ENCODE peak calls at places on chromosomes 13 and 19, in six cellular contexts. J is SK-N-SH, V is K562, H is H1, T is HepG2, C is GM12878. D is an unnamed sample.
A peak's percentile ranks its signal among the peaks of the same experiment; 100 is the strongest.

GRCh38 chr13:26785845-26786630 is 25.5 kb upstream of the GPR12 start:
- DNase-seq in H (peak; percentile 73), C (no peak), T (no peak), J (no peak), V (no peak), D (no peak)

GRCh38 chr19:45092747-45093678 is at the start of gene PPP1R37:
- DNase-seq in H (peak; percentile 89), J (peak; percentile 96), C (peak; percentile 77), V (peak; percentile 95), T (peak; percentile 92), D (peak; percentile 96)

GRCh38 chr13:41533676-41534075 is 76.3 kb downstream of the RGCC start:
- DNase-seq in V (no peak), T (no peak), C (no peak), H (no peak), J (no peak), D (no peak)

GRCh38 chr13:26132756-26133155 is 80.9 kb upstream of the SHISA2 start:
- DNase-seq in H (no peak), C (no peak), T (no peak), J (no peak), V (peak; percentile 6), D (no peak)

GRCh38 chr19:16702123-16702522 is 17.5 kb upstream of the NWD1 start:
- DNase-seq in J (peak; percentile 48), T (peak; percentile 10), H (no peak), C (no peak), V (no peak), D (no peak)

GRCh38 chr13:109883181-109884180 is 97.1 kb upstream of the IRS2 start:
- DNase-seq in V (no peak), H (no peak), C (no peak), J (no peak), T (no peak), D (no peak)

GRCh38 chr13:110369400-110369799 is 62.3 kb downstream of the COL4A2 start:
- DNase-seq in T (no peak), H (no peak), J (no peak), C (no peak), V (no peak), D (no peak)

GRCh38 chr19:6318772-6319171 is 14.6 kb downstream of the ACER1 start:
- DNase-seq in T (no peak), H (no peak), V (no peak), C (no peak), J (no peak), D (no peak)

GRCh38 chr13:24671367-24672117 is 8.7 kb upstream of the ATP12A start:
- DNase-seq in H (no peak), J (peak; percentile 82), V (peak; percentile 22), C (no peak), T (peak; percentile 54), D (peak; percentile 23)

GRCh38 chr13:73261739-73262216 is 203.0 kb downstream of the KLF5 start:
- DNase-seq in J (no peak), H (no peak), V (no peak), T (no peak), C (no peak), D (no peak)

GRCh38 chr13:36088001-36088400 is 43.2 kb downstream of the DCLK1 start:
- DNase-seq in C (no peak), H (no peak), T (no peak), V (no peak), J (no peak), D (no peak)

GRCh38 chr13:26471807-26472206 is 85.7 kb upstream of the WASF3 start:
- DNase-seq in J (no peak), C (no peak), V (no peak), T (no peak), H (peak; percentile 47), D (no peak)

GRCh38 chr13:76992548-76993001 is 694 bp downstream of the CLN5 start:
- DNase-seq in V (peak; percentile 9), C (no peak), J (peak; percentile 29), H (no peak), T (no peak), D (peak; percentile 27)

GRCh38 chr19:48636859-48637448 is at the start of gene DBP:
- DNase-seq in V (no peak), T (no peak), J (peak; percentile 61), H (peak; percentile 74), C (no peak), D (no peak)

GRCh38 chr13:77779461-77780272 is 82.2 kb downstream of the SLAIN1 start:
- DNase-seq in V (peak; percentile 4), J (peak; percentile 36), H (no peak), T (peak; percentile 26), C (peak; percentile 24), D (peak; percentile 93)

GRCh38 chr19:47005164-47005641 is 14.4 kb upstream of the NPAS1 start:
- DNase-seq in C (no peak), H (no peak), J (no peak), V (peak; percentile 25), T (peak; percentile 30), D (no peak)

GRCh38 chr19:46845959-46846459 is 4.6 kb downstream of the AP2S1 start:
- DNase-seq in C (no peak), H (no peak), J (no peak), V (peak; percentile 63), T (no peak), D (no peak)

GRCh38 chr19:19588546-19588945 is 29.9 kb downstream of the PBX4 start:
- DNase-seq in H (no peak), J (no peak), V (no peak), C (no peak), T (no peak), D (no peak)

GRCh38 chr19:29878973-29879654 is 62.9 kb upstream of the URI1 start:
- DNase-seq in T (peak; percentile 50), C (no peak), J (peak; percentile 91), H (no peak), V (peak; percentile 87), D (no peak)

GRCh38 chr13:27131202-27131623 is 40.4 kb downstream of the USP12 start:
- DNase-seq in J (no peak), T (no peak), H (no peak), C (peak; percentile 99), V (peak; percentile 13), D (no peak)

GRCh38 chr19:17520865-17521264 is 9.4 kb downstream of the PGLS start:
- DNase-seq in J (no peak), V (no peak), T (no peak), C (no peak), H (no peak), D (no peak)

GRCh38 chr19:7905859-7906258 is 2.2 kb downstream of the MAP2K7 start:
- DNase-seq in T (no peak), C (no peak), J (no peak), V (no peak), H (no peak), D (no peak)

GRCh38 chr13:29594710-29595379 is 643 bp downstream of the SLC7A1 start:
- DNase-seq in T (no peak), C (no peak), J (peak; percentile 78), V (peak; percentile 52), H (no peak), D (peak; percentile 75)

GRCh38 chr19:29798783-29799182 is 13.0 kb upstream of the CCNE1 start:
- DNase-seq in H (no peak), T (no peak), C (no peak), V (no peak), J (no peak), D (no peak)

GRCh38 chr19:44050740-44051653 is 839 bp upstream of the ZNF223 start:
- DNase-seq in T (no peak), J (no peak), C (no peak), H (no peak), V (no peak), D (peak; percentile 47)

GRCh38 chr13:19795956-19796355 is 13.2 kb upstream of the PSPC1 start:
- DNase-seq in C (no peak), T (no peak), J (no peak), V (no peak), H (no peak), D (no peak)

GRCh38 chr13:39100996-39101751 is 62.9 kb downstream of the NHLRC3 start:
- DNase-seq in J (no peak), T (no peak), C (no peak), H (no peak), V (no peak), D (no peak)

DNA sequence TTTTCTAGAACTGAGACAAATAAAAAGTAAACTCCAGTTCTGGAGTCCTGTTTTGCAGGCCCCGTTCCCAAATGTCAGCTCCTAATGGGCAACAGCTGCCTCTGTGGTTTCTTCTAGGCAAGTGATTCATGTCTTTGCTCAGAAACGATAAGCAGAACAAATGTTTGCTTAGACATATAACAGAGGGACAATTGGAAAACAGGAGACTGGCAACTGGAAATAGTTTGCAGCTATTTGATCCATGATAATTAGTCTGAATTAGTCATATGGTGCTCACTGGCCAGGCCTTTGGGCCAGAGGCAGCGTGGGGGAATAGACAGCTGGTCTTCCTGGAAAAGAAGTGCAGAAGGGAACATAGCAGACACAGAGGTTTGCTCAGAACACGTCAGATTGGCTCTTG is 29.2 kb upstream of the TSHZ3 start:
- DNase-seq in J (peak; percentile 75), C (no peak), T (peak; percentile 4), H (no peak), V (no peak), D (no peak)
- TF ChIP-seq POLR2AphosphoS5 in J (peak; percentile 94), C (no peak), T (no peak), H (no peak), V (no peak), D (no peak)

GRCh38 chr19:1355258-1355973 is 28.3 kb upstream of the NDUFS7 start:
- DNase-seq in T (no peak), V (peak; percentile 35), H (no peak), C (no peak), J (peak; percentile 56), D (no peak)
- TF ChIP-seq GABPA in T (no peak), V (no peak), H (no peak), C (no peak), J (no peak), D (no peak)

GRCh38 chr13:71873418-71874276 is 6.6 kb upstream of the DACH1 start:
- DNase-seq in T (no peak), H (no peak), C (no peak), V (no peak), J (no peak), D (no peak)

GRCh38 chr13:71871844-71872243 is 4.8 kb upstream of the DACH1 start:
- DNase-seq in J (no peak), H (no peak), V (no peak), T (no peak), C (no peak), D (no peak)

GRCh38 chr13:71876648-71877279 is 9.8 kb upstream of the DACH1 start:
- DNase-seq in H (no peak), V (no peak), C (peak; percentile 9), T (no peak), J (no peak), D (no peak)

GRCh38 chr13:71875823-71876222 is 8.8 kb upstream of the DACH1 start:
- DNase-seq in H (no peak), J (no peak), T (no peak), C (no peak), V (no peak), D (no peak)

DNA sequence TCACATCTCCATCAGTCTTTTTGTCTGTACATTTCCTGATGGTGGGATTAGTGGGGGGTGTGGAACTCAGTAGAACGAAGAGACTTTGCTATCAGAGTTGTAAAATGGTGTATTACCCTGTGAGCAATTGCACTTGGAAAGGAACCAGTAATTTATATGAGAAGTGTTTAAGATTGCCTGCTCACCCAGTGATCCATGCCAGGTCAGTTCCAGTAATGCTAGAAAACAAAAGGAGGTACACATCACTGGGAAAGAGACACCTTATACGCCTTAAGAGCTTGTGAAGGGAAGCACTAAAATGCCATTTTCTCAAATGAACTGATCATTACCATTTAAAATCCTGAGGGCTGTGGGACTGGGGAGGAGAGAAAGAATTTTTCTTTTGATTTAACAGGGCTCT is 7.5 kb upstream of the DACH1 start:
- DNase-seq in T (no peak), H (no peak), V (no peak), J (no peak), C (no peak), D (no peak)
- H3K27ac ChIP-seq in T (no peak overlapping the region), H (no peak overlapping the region), V (no peak overlapping the region), J (no peak overlapping the region), C (no peak overlapping the region), D (no peak overlapping the region)

GRCh38 chr13:113472355-113473025 is 18.0 kb downstream of the DCUN1D2 start:
- DNase-seq in H (no peak), V (no peak), T (no peak), J (no peak), C (no peak), D (no peak)
- TF ChIP-seq POLR2AphosphoS5 in H (no peak), V (no peak), T (no peak), J (no peak), C (no peak), D (no peak)